ENCODE peak calls at places on chromosomes 4 and X, in seven cellular contexts. O, K, X, V, D, T and C are unnamed samples.

GRCh38 chrX:11532291-11533075 is 133.2 kb downstream of the ARHGAP6 start:
- DNase-seq in O (no peak), K (no peak), X (no peak), V (no peak), D (peak; percentile 12), T (no peak), C (no peak)

GRCh38 chr4:188432328-188432727 is 293.1 kb downstream of the TRIML1 start:
- DNase-seq in O (no peak), K (no peak), X (no peak), V (no peak), D (no peak), T (no peak), C (no peak)

GRCh38 chrX:48676893-48677270 is 6.7 kb upstream of the WAS start:
- DNase-seq in O (no peak), K (no peak), X (no peak), V (no peak), D (no peak), T (no peak), C (peak; percentile 48)

GRCh38 chrX:10157545-10157944 is 770 bp downstream of the CLCN4 start:
- DNase-seq in O (no peak), K (no peak), X (peak; percentile 14), V (no peak), D (no peak), T (no peak), C (no peak)

GRCh38 chrX:45006002-45006800 is 133.2 kb downstream of the KDM6A start:
- DNase-seq in O (no peak), K (peak; percentile 25), X (no peak), V (no peak), D (no peak), T (no peak), C (no peak)

GRCh38 chr4:82500830-82501229 is 61.0 kb downstream of the TMEM150C start:
- DNase-seq in O (no peak), K (no peak), X (no peak), V (no peak), D (no peak), T (no peak), C (no peak)

GRCh38 chr4:139593091-139593564 is 37.1 kb upstream of the SETD7 start:
- DNase-seq in O (no peak), K (peak; percentile 70), X (peak; percentile 75), V (no peak), D (peak; percentile 26), T (no peak), C (no peak)

GRCh38 chrX:107718156-107718621 is 57.4 kb downstream of the TSC22D3 start:
- DNase-seq in O (peak; percentile 49), K (peak; percentile 88), X (peak; percentile 79), V (peak; percentile 95), D (peak; percentile 81), T (no peak), C (peak; percentile 66)

DNA sequence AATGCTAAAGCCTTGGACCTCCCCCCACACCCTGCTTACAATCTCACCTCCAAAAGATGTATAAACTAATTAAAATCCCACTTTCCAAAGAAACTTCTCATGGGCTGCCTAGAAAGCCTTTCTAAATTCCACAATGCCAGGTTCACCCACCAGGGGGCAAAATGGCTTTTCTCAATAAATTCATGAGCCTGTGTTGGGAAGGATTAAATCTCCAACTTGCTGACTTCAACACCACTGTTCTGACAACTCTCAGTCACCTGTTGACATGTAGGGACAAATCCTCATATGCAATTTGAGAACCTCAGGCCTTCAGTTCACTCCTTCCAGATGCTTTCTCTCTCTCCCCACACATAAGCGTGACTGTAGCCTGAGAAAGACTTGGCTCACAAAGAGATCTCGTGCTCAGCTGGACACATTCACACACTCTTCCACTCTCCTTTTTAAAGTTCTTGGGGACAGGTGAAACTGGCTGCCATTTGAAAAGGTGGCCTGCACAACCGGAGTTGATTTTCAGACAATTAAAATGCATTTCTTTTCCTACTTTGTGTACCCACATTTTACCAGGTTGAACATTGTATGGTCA is 88.6 kb upstream of the PRPS2 start:
- DNase-seq in O (no peak), K (peak; percentile 3), X (no peak), V (no peak), D (peak; percentile 49), T (no peak), C (no peak)
- TF ChIP-seq CTCF in O (no peak), K (peak; percentile 38), X (peak; percentile 32), V (no peak), D (peak; percentile 42), T (no peak), C (no peak)

GRCh38 chr4:152374606-152375285 is 161.1 kb downstream of the FBXW7 start:
- DNase-seq in O (no peak), K (no peak), X (peak; percentile 30), V (no peak), D (no peak), T (no peak), C (no peak)

GRCh38 chr4:152369203-152369902 is 166.5 kb downstream of the FBXW7 start:
- DNase-seq in O (no peak), K (no peak), X (no peak), V (no peak), D (no peak), T (no peak), C (no peak)

GRCh38 chr4:152374153-152374552 is 161.7 kb downstream of the FBXW7 start:
- DNase-seq in O (no peak), K (no peak), X (no peak), V (no peak), D (no peak), T (no peak), C (no peak)

GRCh38 chr4:152372444-152372843 is 163.4 kb downstream of the FBXW7 start:
- DNase-seq in O (no peak), K (no peak), X (no peak), V (no peak), D (no peak), T (no peak), C (no peak)

GRCh38 chr4:152369903-152370296 is 166.0 kb downstream of the FBXW7 start:
- DNase-seq in O (no peak), K (no peak), X (no peak), V (no peak), D (no peak), T (no peak), C (no peak)
- TF ChIP-seq CTCF in O (no peak), K (peak; percentile 40), X (peak; percentile 57), V (no peak), D (peak; percentile 32), T (peak; percentile 39), C (peak; percentile 34)

GRCh38 chrX:85108165-85108564 is 104.5 kb downstream of the APOOL start:
- DNase-seq in O (no peak), K (peak; percentile 34), X (peak; percentile 2), V (no peak), D (peak; percentile 20), T (no peak), C (no peak)

GRCh38 chrX:85107407-85107806 is 103.7 kb downstream of the APOOL start:
- DNase-seq in O (no peak), K (peak; percentile 64), X (peak; percentile 8), V (no peak), D (peak; percentile 16), T (no peak), C (no peak)

GRCh38 chrX:85112270-85112669 is 108.6 kb downstream of the APOOL start:
- DNase-seq in O (no peak), K (no peak), X (no peak), V (no peak), D (no peak), T (no peak), C (no peak)

GRCh38 chrX:85111347-85111746 is 107.7 kb downstream of the APOOL start:
- DNase-seq in O (peak; percentile 8), K (peak; percentile 22), X (peak; percentile 3), V (peak; percentile 5), D (peak; percentile 15), T (no peak), C (no peak)

DNA sequence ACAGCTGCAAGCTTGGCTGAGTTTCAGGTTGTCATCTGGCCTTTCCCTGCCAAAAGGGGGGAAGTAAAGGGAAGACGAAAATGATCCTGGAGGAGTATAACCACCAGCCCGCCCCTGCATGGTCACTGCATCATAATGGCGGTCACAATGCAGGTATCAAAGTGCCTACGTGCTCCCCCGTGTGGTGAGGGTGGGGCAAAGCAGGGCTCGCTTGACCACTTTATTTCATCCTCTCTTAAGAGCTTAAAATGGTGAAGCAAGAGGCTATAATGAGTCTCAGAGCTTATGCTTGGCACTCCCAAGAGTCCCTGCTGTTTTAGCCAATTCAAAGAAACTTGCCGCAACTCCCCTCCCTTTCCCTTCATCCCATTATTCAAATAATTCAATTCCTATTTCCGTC is 105.6 kb downstream of the APOOL start:
- DNase-seq in O (peak; percentile 16), K (peak; percentile 19), X (no peak), V (no peak), D (peak; percentile 25), T (no peak), C (no peak)
- TF ChIP-seq CTCF in O (no peak), K (peak; percentile 46), X (peak; percentile 27), V (no peak), D (no peak), T (peak; percentile 17), C (no peak)

GRCh38 chrX:133880032-133880443 is 105.4 kb downstream of the GPC3 start:
- DNase-seq in O (no peak), K (no peak), X (no peak), V (no peak), D (no peak), T (no peak), C (no peak)
- TF ChIP-seq CTCF in O (no peak), K (no peak), X (no peak), V (no peak), D (no peak), T (no peak), C (no peak)

GRCh38 chrX:103941201-103941975 is 21.0 kb upstream of the TMSB15B start:
- DNase-seq in O (no peak), K (peak; percentile 50), X (peak; percentile 53), V (no peak), D (no peak), T (no peak), C (no peak)
- TF ChIP-seq CTCF in O (peak; percentile 17), K (peak; percentile 45), X (peak; percentile 54), V (peak; percentile 15), D (peak; percentile 26), T (peak; percentile 46), C (peak; percentile 31)

DNA sequence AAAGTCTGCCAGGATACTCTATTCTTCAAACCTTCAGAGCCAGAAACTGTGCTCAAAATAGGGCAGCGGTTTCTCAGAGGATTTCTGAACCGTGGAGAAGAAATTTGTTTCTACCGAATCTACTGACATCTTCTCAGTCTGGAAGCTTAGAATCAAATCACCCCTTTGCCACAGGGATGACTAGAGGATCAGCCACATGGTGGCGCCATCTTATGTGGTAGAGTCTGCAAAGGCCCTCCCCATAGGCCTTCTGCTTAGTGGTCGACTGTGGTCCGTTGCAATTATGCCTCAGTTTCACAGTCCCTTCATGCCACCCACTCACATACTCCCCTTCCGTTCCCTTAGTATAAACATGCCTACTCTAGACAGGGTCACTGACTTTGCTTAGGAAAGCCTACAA is 680.7 kb upstream of the SPANXN1 start:
- DNase-seq in O (no peak), K (no peak), X (no peak), V (no peak), D (peak; percentile 14), T (no peak), C (no peak)
- TF ChIP-seq CTCF in O (no peak), K (no peak), X (no peak), V (no peak), D (no peak), T (no peak), C (no peak)